ENCODE peak calls at places on chromosome 10, in eight cellular contexts. J, M, Q, K, G, L, S and O are unnamed samples. For H3K4me1, the result is how much of the 10 kb centered on the place peaks cover.

GRCh38 chr10:87752571-87752970 is 65.5 kb downstream of the ATAD1 start:
- DNase-seq in J (no peak), M (no peak), Q (no peak), K (no peak), G (no peak), L (no peak), S (no peak), O (no peak)

GRCh38 chr10:61786728-61787127 is 114.8 kb upstream of the ARID5B start:
- DNase-seq in J (no peak), M (no peak), Q (no peak), K (peak), G (no peak), L (no peak), S (no peak), O (no peak)

GRCh38 chr10:30176182-30176581 is 116.8 kb upstream of the JCAD start:
- DNase-seq in J (no peak), M (no peak), Q (no peak), K (no peak), G (no peak), L (no peak), S (no peak), O (no peak)

GRCh38 chr10:124600051-124600880 is 138.6 kb downstream of the LHPP start:
- DNase-seq in J (no peak), M (no peak), Q (no peak), K (peak), G (no peak), L (no peak), S (no peak), O (no peak)

GRCh38 chr10:3148994-3149393 is 23.6 kb downstream of the PITRM1 start:
- DNase-seq in J (no peak), M (no peak), Q (no peak), K (no peak), G (no peak), L (no peak), S (no peak), O (no peak)

GRCh38 chr10:122388287-122388997 is 13.9 kb downstream of the PLEKHA1 start:
- DNase-seq in J (no peak), M (no peak), Q (no peak), K (no peak), G (no peak), L (no peak), S (no peak), O (no peak)

GRCh38 chr10:98425511-98426352 is 10.8 kb upstream of the PYROXD2 start:
- DNase-seq in J (peak), M (peak), Q (peak), K (peak), G (no peak), L (peak), S (no peak), O (peak)

GRCh38 chr10:114876602-114877300 is 55.2 kb downstream of the FHIP2A start:
- DNase-seq in J (peak), M (peak), Q (no peak), K (peak), G (peak), L (peak), S (peak), O (peak)

GRCh38 chr10:29811751-29812427 is 177.1 kb upstream of the SVIL start:
- DNase-seq in J (peak), M (no peak), Q (no peak), K (peak), G (no peak), L (peak), S (no peak), O (no peak)

GRCh38 chr10:100509241-100509640 is 10.4 kb downstream of the SEC31B start:
- DNase-seq in J (no peak), M (no peak), Q (peak), K (no peak), G (no peak), L (no peak), S (no peak), O (no peak)

GRCh38 chr10:91864099-91864498 is 45.2 kb downstream of the FGFBP3 start:
- DNase-seq in J (no peak), M (no peak), Q (no peak), K (no peak), G (no peak), L (no peak), S (no peak), O (no peak)

GRCh38 chr10:123146013-123146891 is 1.7 kb upstream of the HMX2 start:
- DNase-seq in J (no peak), M (no peak), Q (no peak), K (no peak), G (no peak), L (no peak), S (no peak), O (no peak)

GRCh38 chr10:33612551-33612950 is 278.1 kb upstream of the NRP1 start:
- DNase-seq in J (no peak), M (no peak), Q (no peak), K (no peak), G (no peak), L (no peak), S (no peak), O (no peak)

GRCh38 chr10:133162178-133162909 is 2.3 kb downstream of the KNDC1 start:
- DNase-seq in J (no peak), M (no peak), Q (no peak), K (peak), G (peak), L (no peak), S (no peak), O (peak)

GRCh38 chr10:58319599-58319998 is 15.2 kb upstream of the UBE2D1 start:
- DNase-seq in J (no peak), M (no peak), Q (no peak), K (no peak), G (no peak), L (no peak), S (no peak), O (no peak)

GRCh38 chr10:6102128-6102527 is 13.3 kb downstream of the RBM17 start:
- DNase-seq in J (no peak), M (no peak), Q (no peak), K (no peak), G (no peak), L (no peak), S (peak), O (no peak)

GRCh38 chr10:49761201-49761788 is 828 bp downstream of the OGDHL start:
- DNase-seq in J (no peak), M (no peak), Q (no peak), K (no peak), G (no peak), L (no peak), S (no peak), O (no peak)

GRCh38 chr10:27816305-27816704 is 70.7 kb upstream of the MKX start:
- DNase-seq in J (no peak), M (no peak), Q (no peak), K (no peak), G (no peak), L (no peak), S (no peak), O (no peak)

GRCh38 chr10:27819781-27820531 is 74.3 kb upstream of the MKX start:
- DNase-seq in J (no peak), M (no peak), Q (no peak), K (peak), G (no peak), L (peak), S (no peak), O (no peak)

GRCh38 chr10:27815846-27816245 is 70.2 kb upstream of the MKX start:
- DNase-seq in J (no peak), M (no peak), Q (no peak), K (no peak), G (no peak), L (no peak), S (no peak), O (no peak)

GRCh38 chr10:27822286-27822685 is 76.7 kb upstream of the MKX start:
- DNase-seq in J (no peak), M (no peak), Q (no peak), K (no peak), G (no peak), L (no peak), S (no peak), O (no peak)

DNA sequence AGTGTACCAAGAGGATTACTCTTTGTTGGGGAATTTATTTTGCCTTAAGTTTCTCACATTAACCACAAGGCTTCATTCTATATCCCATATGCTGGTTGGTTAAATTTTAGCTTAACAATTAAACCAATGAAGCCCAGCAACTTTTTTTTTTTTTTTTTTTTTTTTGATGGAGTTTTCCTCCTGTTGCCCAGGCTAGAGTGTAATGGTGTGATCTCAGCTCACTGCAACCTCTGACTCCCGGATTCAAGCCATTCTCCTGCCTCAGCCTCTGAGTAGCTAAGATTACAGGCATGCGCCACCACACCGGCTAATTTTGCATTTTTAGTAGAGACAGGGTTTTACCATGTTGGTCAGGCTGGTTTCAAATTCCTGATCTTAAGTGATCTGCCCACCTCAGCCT is 75.0 kb upstream of the MKX start:
- DNase-seq in J (no peak), M (no peak), Q (no peak), K (no peak), G (no peak), L (no peak), S (no peak), O (no peak)
- H3K27ac ChIP-seq in J (peak), M (no peak), Q (no peak), K (no peak), G (no peak), L (peak), S (no peak), O (no peak)

GRCh38 chr10:110011679-110012078 is 3.9 kb downstream of the ADD3 start:
- DNase-seq in J (no peak), M (no peak), Q (no peak), K (no peak), G (no peak), L (no peak), S (no peak), O (no peak)

GRCh38 chr10:110007171-110007700 is 548 bp upstream of the ADD3 start:
- DNase-seq in J (no peak), M (no peak), Q (no peak), K (no peak), G (no peak), L (no peak), S (peak), O (no peak)

GRCh38 chr10:110007701-110008517 is at the start of gene ADD3:
- DNase-seq in J (peak), M (peak), Q (peak), K (peak), G (peak), L (peak), S (peak), O (peak)

GRCh38 chr10:110008518-110009339 is 945 bp downstream of the ADD3 start:
- DNase-seq in J (no peak), M (no peak), Q (peak), K (peak), G (peak), L (peak), S (peak), O (peak)

GRCh38 chr10:110010076-110011069 is 2.6 kb downstream of the ADD3 start:
- DNase-seq in J (no peak), M (no peak), Q (peak), K (no peak), G (no peak), L (no peak), S (no peak), O (no peak)
- H3K4me1 ChIP-seq in J (under half), M (under half), Q (half or more), K (under half), G (under half), L (half or more), S (under half), O (under half)

GRCh38 chr10:24349379-24350110 is 140.6 kb downstream of the KIAA1217 start:
- DNase-seq in J (no peak), M (no peak), Q (no peak), K (no peak), G (no peak), L (no peak), S (no peak), O (no peak)

GRCh38 chr10:24355289-24355688 is 146.4 kb downstream of the KIAA1217 start:
- DNase-seq in J (no peak), M (no peak), Q (no peak), K (no peak), G (no peak), L (no peak), S (no peak), O (no peak)

GRCh38 chr10:24353319-24353718 is 144.4 kb downstream of the KIAA1217 start:
- DNase-seq in J (no peak), M (no peak), Q (no peak), K (no peak), G (no peak), L (no peak), S (no peak), O (no peak)

GRCh38 chr10:24350111-24350921 is 141.4 kb downstream of the KIAA1217 start:
- DNase-seq in J (no peak), M (no peak), Q (no peak), K (no peak), G (no peak), L (no peak), S (no peak), O (no peak)

GRCh38 chr10:24351883-24352778 is 143.2 kb downstream of the KIAA1217 start:
- DNase-seq in J (no peak), M (no peak), Q (no peak), K (no peak), G (no peak), L (no peak), S (no peak), O (no peak)
- H3K4me3 ChIP-seq in J (no peak), M (no peak), Q (no peak), K (no peak), G (no peak), L (no peak), S (no peak), O (no peak)

GRCh38 chr10:67783576-67784294 is 54.3 kb downstream of the DNAJC12 start:
- DNase-seq in J (no peak), M (no peak), Q (no peak), K (no peak), G (no peak), L (no peak), S (no peak), O (no peak)

GRCh38 chr10:67782556-67782955 is 55.4 kb downstream of the DNAJC12 start:
- DNase-seq in J (no peak), M (no peak), Q (no peak), K (no peak), G (no peak), L (no peak), S (no peak), O (no peak)

GRCh38 chr10:67779455-67780205 is 58.4 kb downstream of the DNAJC12 start:
- DNase-seq in J (no peak), M (peak), Q (peak), K (peak), G (no peak), L (no peak), S (no peak), O (no peak)

GRCh38 chr10:67784584-67784983 is 53.4 kb downstream of the DNAJC12 start:
- DNase-seq in J (no peak), M (no peak), Q (no peak), K (no peak), G (no peak), L (no peak), S (no peak), O (no peak)

GRCh38 chr10:67780759-67781538 is 57.0 kb downstream of the DNAJC12 start:
- DNase-seq in J (no peak), M (peak), Q (no peak), K (no peak), G (no peak), L (no peak), S (no peak), O (no peak)
- H3K27ac ChIP-seq in J (no peak), M (no peak), Q (no peak), K (no peak), G (no peak), L (no peak), S (no peak), O (no peak)

DNA sequence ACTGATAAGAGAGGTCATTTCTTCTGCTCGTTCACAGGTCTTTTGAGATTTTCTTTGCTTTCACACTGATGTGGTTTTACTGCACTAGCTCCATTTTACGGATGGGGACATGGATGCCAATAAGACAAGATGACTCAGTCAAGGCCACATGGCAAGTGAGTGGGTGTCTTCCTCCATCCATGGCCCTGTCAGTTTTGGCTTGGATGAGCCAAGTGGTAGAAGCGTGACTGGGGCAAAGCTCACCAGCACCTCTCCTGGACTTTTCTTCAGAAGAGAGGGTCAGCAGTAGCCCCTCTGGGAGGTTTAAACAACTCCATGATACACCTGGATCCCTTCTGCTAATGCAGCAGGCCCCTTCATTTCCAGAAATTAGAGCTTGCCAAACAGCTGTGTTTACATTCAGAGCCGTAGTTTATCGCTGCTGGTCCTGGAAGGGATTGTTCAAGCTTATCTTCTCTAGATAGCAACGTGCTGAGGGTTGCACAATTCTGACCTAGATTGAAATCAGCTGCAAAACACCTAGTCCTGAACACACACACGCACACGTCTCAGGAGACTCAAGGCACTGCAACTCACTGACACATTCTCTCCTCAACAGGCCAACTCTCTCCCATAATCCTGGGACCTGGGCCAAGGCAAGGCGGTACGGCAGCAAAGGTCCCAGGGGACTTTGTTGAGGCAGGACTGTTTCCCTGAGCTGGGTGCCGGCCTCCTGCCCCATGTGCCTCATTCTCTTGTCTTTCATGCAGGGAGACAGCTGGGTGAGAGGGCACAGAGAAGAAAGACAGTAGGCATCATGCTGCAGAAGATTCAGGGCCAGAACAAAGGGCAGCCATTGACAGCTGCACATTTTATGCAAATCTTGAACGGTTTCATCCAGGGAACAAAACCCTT is 14.2 kb upstream of the PDCD4 start:
- DNase-seq in J (no peak), M (peak), Q (no peak), K (peak), G (no peak), L (no peak), S (peak), O (no peak)
- H3K4me1 ChIP-seq in J (under half), M (under half), Q (half or more), K (under half), G (half or more), L (under half), S (under half), O (under half)

DNA sequence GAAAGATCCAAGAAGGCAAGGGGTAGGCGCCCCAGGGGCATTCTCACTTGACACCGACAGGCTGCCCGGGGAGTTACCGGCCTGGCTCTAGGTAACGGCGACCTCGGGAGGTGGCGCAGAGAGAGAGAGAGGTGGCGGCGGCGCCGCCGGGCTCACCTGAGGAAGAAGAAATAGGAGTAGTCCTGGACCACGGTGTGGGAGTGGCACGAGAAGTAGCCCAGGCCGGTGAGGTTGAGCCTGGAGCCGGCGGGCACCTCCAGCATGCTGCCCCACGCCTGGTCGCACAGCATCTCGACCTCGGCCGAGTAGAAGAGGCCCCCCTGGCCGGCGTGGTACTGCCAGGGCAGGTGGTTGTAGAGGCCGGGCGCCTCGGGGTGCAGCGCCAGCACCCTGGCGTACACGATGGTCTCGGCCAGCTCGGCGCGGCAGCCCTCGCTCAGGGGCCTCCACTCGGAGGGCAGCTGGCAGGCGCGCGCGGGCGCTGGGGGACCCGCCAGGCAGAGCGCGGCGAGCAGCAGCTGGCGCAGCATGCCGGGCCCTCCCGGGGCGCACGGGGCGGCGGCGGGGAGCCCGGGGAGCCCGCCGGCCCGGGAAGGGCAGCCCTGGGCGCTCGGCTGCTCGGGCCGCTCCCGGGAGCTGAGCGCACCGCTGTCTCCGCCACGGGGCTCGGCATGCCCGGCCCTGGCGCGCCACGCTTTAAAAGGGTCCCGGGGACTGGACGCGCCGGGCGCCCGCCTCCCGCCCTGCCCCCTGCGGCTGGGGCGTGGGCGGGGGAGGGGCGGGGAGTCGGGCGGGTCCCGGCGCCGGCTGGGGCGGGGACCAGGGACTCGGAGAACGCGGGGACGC is at the start of gene CCDC3:
- DNase-seq in J (peak), M (peak), Q (no peak), K (no peak), G (peak), L (peak), S (peak), O (no peak)
- H3K4me3 ChIP-seq in J (peak), M (peak), Q (no peak), K (peak), G (peak), L (peak), S (peak), O (peak)